ENCODE peak calls at places on chromosomes 13 and 19, in four cellular contexts. H, L, D and C are unnamed samples.
A peak's percentile ranks its signal among the peaks of the same experiment; 100 is the strongest.

GRCh38 chr13:103471896-103472295 is 405.7 kb upstream of the SLC10A2 start:
- DNase-seq in H (no peak), D (no peak), L (no peak), C (no peak)

GRCh38 chr19:28535352-28535775 is 677.6 kb downstream of the UQCRFS1 start:
- DNase-seq in D (no peak), L (no peak), H (no peak), C (no peak)

GRCh38 chr19:34471906-34472305 is 9.7 kb upstream of the WTIP start:
- DNase-seq in H (no peak), D (no peak), L (no peak), C (no peak)

GRCh38 chr13:86082116-86082515 is 282.9 kb upstream of the SLITRK6 start:
- DNase-seq in D (no peak), H (no peak), L (no peak), C (no peak)

GRCh38 chr19:780935-781334 is 16.3 kb upstream of the PTBP1 start:
- DNase-seq in H (no peak), D (no peak), L (no peak), C (no peak)

GRCh38 chr19:47469719-47470118 is 2.0 kb downstream of the SLC8A2 start:
- DNase-seq in H (no peak), D (no peak), L (no peak), C (no peak)

GRCh38 chr13:98467263-98467985 is 109.5 kb downstream of the STK24 start:
- DNase-seq in L (no peak), H (no peak), D (no peak), C (no peak)

GRCh38 chr13:43924549-43925245 is 45.0 kb downstream of the LACC1 start:
- DNase-seq in H (no peak), L (no peak), D (no peak), C (no peak)

GRCh38 chr19:28501979-28502378 is 711.0 kb downstream of the UQCRFS1 start:
- DNase-seq in H (no peak), L (no peak), D (no peak), C (no peak)

GRCh38 chr19:29277107-29277506 is 64.2 kb upstream of the UQCRFS1 start:
- DNase-seq in D (no peak), L (no peak), H (no peak), C (peak; percentile 76)

GRCh38 chr19:426725-427445 is 17.9 kb upstream of the C2CD4C start:
- DNase-seq in H (no peak), D (no peak), L (no peak), C (no peak)

GRCh38 chr19:29526730-29527499 is 1.1 kb downstream of the VSTM2B start:
- DNase-seq in D (no peak), L (no peak), H (no peak), C (no peak)

GRCh38 chr19:39599116-39599515 is 3.2 kb upstream of the LGALS13 start:
- DNase-seq in D (peak; percentile 9), H (peak; percentile 50), L (no peak), C (no peak)

GRCh38 chr13:36131215-36131930 is at the start of gene DCLK1:
- DNase-seq in D (no peak), L (peak; percentile 75), H (peak; percentile 43), C (peak; percentile 92)

GRCh38 chr19:17205237-17206140 is 9.7 kb upstream of the USE1 start:
- DNase-seq in H (peak; percentile 68), L (no peak), D (no peak), C (no peak)

GRCh38 chr13:111049791-111050538 is 65.1 kb upstream of the ARHGEF7 start:
- DNase-seq in L (peak; percentile 47), H (peak; percentile 49), D (no peak), C (no peak)

GRCh38 chr13:52002361-52002760 is 8.9 kb downstream of the ATP7B start:
- DNase-seq in L (no peak), H (no peak), D (no peak), C (no peak)

GRCh38 chr13:79973533-79973963 is 367.4 kb downstream of the SPRY2 start:
- DNase-seq in D (no peak), H (peak; percentile 40), L (no peak), C (no peak)

GRCh38 chr13:37878921-37879320 is 9.3 kb upstream of the TRPC4 start:
- DNase-seq in L (no peak), D (no peak), H (no peak), C (no peak)

GRCh38 chr13:53112522-53112921 is 83.9 kb downstream of the OLFM4 start:
- DNase-seq in L (no peak), H (no peak), D (no peak), C (no peak)

GRCh38 chr13:74575729-74576125 is 441.5 kb upstream of the KLF12 start:
- DNase-seq in D (no peak), L (peak; percentile 65), H (peak; percentile 50), C (peak; percentile 92)

GRCh38 chr13:34156841-34157365 is 339.0 kb downstream of the RFC3 start:
- DNase-seq in H (peak; percentile 95), L (peak; percentile 72), D (peak; percentile 93), C (peak; percentile 51)

GRCh38 chr19:18856385-18857126 is 24.8 kb downstream of the UPF1 start:
- DNase-seq in H (peak; percentile 40), D (no peak), L (no peak), C (no peak)

DNA sequence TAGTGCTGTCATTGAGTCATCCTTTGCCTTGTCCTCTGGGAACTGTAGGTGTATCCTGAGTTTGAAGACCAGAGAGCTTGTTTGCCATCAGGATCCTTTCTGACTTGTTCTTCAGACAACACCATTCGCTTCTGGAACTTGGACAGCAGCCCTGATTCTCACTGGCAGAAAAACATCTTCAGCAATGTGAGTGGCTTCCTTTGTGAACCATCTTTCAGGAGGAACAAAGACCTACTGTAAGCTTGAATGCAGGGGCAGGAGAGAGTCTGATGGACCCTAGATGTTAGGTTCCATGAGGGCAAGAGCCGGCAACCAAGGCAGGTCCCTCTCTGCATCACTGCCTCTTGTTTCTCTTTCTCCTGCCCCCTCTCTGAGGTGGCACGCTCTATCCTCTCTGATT is 26.7 kb downstream of the WDR62 start:
- DNase-seq in D (no peak), L (no peak), H (peak; percentile 5), C (no peak)
- H3K4me3 ChIP-seq in D (no peak overlapping the region), L (no peak overlapping the region), H (no peak overlapping the region), C (no peak overlapping the region)

GRCh38 chr13:30805603-30806011 is 70.3 kb downstream of the ALOX5AP start:
- DNase-seq in L (no peak), D (no peak), H (no peak), C (peak; percentile 88)

GRCh38 chr13:30802953-30803478 is 67.7 kb downstream of the ALOX5AP start:
- DNase-seq in D (peak; percentile 35), H (peak; percentile 84), L (peak; percentile 85), C (peak; percentile 83)

GRCh38 chr13:30805132-30805537 is 69.8 kb downstream of the ALOX5AP start:
- DNase-seq in L (no peak), D (no peak), H (no peak), C (no peak)

GRCh38 chr13:30803791-30804190 is 68.4 kb downstream of the ALOX5AP start:
- DNase-seq in D (no peak), H (no peak), L (no peak), C (no peak)

GRCh38 chr13:30804474-30804873 is 69.1 kb downstream of the ALOX5AP start:
- DNase-seq in H (peak; percentile 9), L (no peak), D (no peak), C (peak; percentile 66)
- H3K4me3 ChIP-seq in H (no peak overlapping the region), L (no peak overlapping the region), D (no peak overlapping the region), C (no peak overlapping the region)

DNA sequence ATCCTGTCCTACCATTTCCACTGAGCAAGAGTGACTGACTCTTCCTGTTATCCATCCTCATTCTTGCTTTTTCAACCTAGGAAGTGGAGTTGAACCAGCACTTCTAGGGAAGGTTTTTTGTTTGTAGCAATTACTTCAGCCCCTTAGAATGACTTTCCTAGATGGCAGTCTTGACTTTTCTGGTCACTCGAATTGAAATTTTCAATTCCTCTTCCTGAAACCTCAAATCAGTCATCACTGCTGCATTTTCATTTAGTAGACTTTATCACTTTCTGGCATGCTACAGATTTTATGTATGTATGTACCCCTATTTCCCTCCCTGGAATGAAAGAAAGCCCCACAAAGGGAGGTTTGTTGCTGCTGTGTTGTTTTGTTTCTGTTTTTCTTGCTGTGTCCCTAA is 915.9 kb downstream of the PCDH17 start:
- DNase-seq in D (no peak), H (no peak), L (no peak), C (no peak)
- H3K4me3 ChIP-seq in D (no peak overlapping the region), H (no peak overlapping the region), L (no peak overlapping the region), C (no peak overlapping the region)

DNA sequence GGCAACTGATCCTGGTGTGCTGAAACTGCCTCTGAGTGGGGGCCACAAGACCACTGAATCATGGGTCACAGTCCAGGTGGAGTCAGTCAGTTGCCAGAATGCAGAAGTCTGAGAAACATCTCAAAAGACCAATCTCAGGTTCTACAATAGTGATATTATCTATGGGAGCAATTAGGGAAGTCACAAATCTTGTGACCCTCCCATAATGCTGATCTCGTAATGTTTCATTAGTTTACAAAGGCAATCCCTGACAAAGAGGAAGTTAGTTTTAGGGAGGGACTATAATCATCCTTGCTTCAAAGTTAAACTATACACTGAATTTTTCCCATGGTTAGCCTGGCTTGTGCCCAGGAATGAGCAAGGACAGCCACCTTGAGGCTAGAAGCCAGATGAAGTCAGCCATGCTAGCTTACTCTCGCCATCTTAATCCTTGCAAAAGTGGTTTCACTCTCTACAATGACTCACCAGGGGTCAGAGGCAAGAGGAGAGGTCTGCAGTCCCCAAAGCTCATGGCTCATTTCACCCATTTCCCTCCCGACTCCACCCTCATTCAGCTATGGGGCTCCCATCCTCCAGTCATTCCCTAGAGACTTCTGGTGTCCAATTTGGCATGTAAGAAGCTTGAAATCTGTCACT is 5.4 kb downstream of the CEACAM3 start:
- DNase-seq in L (no peak), D (no peak), H (no peak), C (no peak)
- H3K4me3 ChIP-seq in L (no peak overlapping the region), D (no peak overlapping the region), H (no peak overlapping the region), C (no peak overlapping the region)

GRCh38 chr19:10419200-10419645 is 1.1 kb upstream of the PDE4A start:
- DNase-seq in H (no peak), L (no peak), D (no peak), C (no peak)

GRCh38 chr19:10416083-10416379 is 4.3 kb upstream of the PDE4A start:
- DNase-seq in L (no peak), D (no peak), H (no peak), C (no peak)

GRCh38 chr19:10417598-10418280 is 2.6 kb upstream of the PDE4A start:
- DNase-seq in H (no peak), D (no peak), L (no peak), C (no peak)

GRCh38 chr19:10418281-10419199 is 1.8 kb upstream of the PDE4A start:
- DNase-seq in D (no peak), H (no peak), L (no peak), C (peak; percentile 75)

GRCh38 chr19:10416380-10417257 is 3.7 kb upstream of the PDE4A start:
- DNase-seq in L (peak; percentile 66), D (no peak), H (peak; percentile 90), C (peak; percentile 64)
- H3K4me3 ChIP-seq in L (peak overlapping the region; percentile 34), D (peak overlapping the region; percentile 49), H (peak overlapping the region; percentile 68), C (peak overlapping the region; percentile 11)

DNA sequence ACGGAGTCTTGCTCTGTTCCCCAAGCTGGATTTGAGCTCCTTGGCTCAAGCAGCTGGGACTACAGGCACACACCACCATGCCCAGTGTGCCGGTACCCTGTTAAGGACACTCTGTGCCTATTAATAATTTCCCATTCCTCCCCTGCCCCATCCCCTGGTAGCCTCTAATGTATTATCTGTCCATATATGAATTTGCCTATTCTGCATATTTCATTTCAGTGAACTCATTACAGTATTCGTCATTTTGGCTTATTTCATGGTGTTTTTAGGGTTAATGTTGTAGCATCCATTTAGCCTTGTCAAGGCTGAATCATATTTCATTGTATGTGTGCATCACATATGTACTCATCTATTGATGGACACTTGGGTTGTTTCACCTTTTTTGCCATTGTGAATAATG is 33.6 kb downstream of the SKA3 start:
- DNase-seq in D (no peak), L (no peak), H (no peak), C (no peak)
- H3K4me3 ChIP-seq in D (peak overlapping the region; percentile 91), L (no peak overlapping the region), H (no peak overlapping the region), C (no peak overlapping the region)